ENCODE peak calls at places on chromosome 2, in six cellular contexts. L, W, N, F, G and R are unnamed samples.

GRCh38 chr2:200888719-200889625 is at the start of the genes NIF3L1 and PPIL3:
- DNase-seq in L (peak; percentile 97), W (peak; percentile 99), N (peak; percentile 86), F (peak; percentile 98), G (peak; percentile 96), R (peak; percentile 100)

GRCh38 chr2:159199751-159200465 is 86.6 kb downstream of the WDSUB1 start:
- DNase-seq in L (no peak), W (no peak), N (no peak), F (no peak), G (no peak), R (no peak)

GRCh38 chr2:101748000-101748399 is 50.5 kb downstream of the MAP4K4 start:
- DNase-seq in L (no peak), W (no peak), N (no peak), F (no peak), G (no peak), R (no peak)

GRCh38 chr2:216478151-216478550 is 20.5 kb upstream of the RPL37A start:
- DNase-seq in L (no peak), W (no peak), N (no peak), F (no peak), G (peak; percentile 95), R (peak; percentile 76)

GRCh38 chr2:55148269-55148668 is 83.8 kb downstream of the CLHC1 start:
- DNase-seq in L (no peak), W (no peak), N (no peak), F (no peak), G (peak; percentile 85), R (peak; percentile 35)

GRCh38 chr2:237488901-237489860 is 2.1 kb downstream of the MLPH start:
- DNase-seq in L (no peak), W (no peak), N (peak; percentile 63), F (no peak), G (no peak), R (no peak)

GRCh38 chr2:236257171-236257570 is 7.0 kb downstream of the ASB18 start:
- DNase-seq in L (no peak), W (no peak), N (no peak), F (no peak), G (no peak), R (no peak)

GRCh38 chr2:238137885-238138284 is 583 bp upstream of the KLHL30 start:
- DNase-seq in L (no peak), W (no peak), N (no peak), F (no peak), G (no peak), R (no peak)

GRCh38 chr2:25832897-25833296 is 45.4 kb downstream of the ASXL2 start:
- DNase-seq in L (no peak), W (no peak), N (no peak), F (no peak), G (no peak), R (no peak)

GRCh38 chr2:42795871-42796301 is 3.5 kb upstream of the HAAO start:
- DNase-seq in L (no peak), W (no peak), N (no peak), F (no peak), G (peak; percentile 49), R (no peak)

GRCh38 chr2:21966139-21966538 is 842.4 kb downstream of the TDRD15 start:
- DNase-seq in L (no peak), W (no peak), N (no peak), F (no peak), G (no peak), R (no peak)

GRCh38 chr2:41903746-41904145 is 144.1 kb upstream of the PKDCC start:
- DNase-seq in L (no peak), W (no peak), N (no peak), F (no peak), G (no peak), R (no peak)

GRCh38 chr2:157876771-157877108 is 610 bp upstream of the ACVR1 start:
- DNase-seq in L (no peak), W (no peak), N (no peak), F (no peak), G (no peak), R (no peak)

DNA sequence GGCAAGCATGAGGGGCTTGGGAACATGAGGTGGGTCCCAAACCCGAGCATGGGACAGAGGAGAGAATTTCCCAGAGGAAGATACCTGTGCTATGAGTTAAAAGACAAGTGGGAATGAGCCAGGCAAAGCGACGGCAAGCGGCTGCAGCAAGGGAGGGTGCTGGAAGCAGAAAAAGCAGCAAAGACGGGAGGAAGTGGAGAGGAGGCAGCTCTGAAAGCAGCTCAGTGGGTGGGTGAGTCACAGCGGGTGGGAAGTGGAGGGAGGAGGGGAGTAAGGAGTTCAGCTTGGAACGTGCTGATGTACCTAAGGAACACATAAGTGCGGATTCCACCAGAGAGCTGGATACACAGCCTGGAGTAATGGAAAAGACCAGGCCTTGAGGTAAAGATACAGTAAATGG is 41.4 kb downstream of the THUMPD2 start:
- DNase-seq in L (no peak), W (no peak), N (no peak), F (no peak), G (no peak), R (no peak)
- TF ChIP-seq MYC in L (no peak), W (no peak), N (no peak), F (no peak), G (no peak), R (no peak)

DNA sequence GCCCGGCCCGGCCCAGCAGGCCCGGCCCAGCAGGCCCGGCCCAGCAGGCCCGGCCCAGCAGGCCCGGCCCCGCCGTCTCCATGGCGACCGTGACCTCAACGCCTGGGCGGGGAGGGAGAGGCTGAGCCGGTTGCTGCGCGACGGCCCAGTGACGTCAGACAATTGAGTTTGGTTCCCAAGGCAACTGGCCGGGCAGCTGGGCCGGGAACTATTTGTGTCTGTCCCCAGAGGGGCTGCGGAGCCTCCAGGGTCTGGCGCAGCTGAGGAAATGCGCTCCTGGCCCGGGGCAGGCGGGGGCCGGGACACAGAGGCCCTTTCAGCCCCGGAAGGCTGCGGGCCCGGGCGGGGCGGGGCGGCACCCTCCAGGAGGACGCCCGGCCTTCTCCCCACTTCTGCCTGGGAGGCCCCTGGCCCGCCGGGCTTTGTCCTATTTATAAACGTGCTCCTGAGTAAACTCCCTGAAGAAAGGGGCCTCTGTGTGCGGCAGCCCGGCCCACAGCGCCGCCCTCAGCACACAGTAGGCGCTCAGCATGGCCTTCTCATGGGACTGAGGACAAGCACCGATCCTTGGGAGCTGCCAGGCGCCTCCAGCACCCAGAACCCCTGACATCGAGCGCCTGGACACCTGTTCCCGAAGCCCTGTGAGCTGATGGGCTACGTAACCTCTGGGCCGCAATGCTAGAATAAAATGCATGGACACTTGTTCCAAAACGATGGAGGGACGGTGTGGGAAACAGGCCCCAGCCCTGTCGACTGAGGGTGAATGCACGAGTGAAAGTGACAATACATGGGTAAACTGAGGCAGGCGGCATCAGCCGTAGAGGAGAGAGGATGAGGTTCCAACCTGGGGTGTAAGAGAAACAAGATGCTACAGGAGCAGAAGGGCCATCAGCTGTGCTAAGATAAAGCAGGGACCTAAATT is 12.3 kb downstream of the TEX44 start:
- DNase-seq in L (peak; percentile 83), W (peak; percentile 92), N (peak; percentile 93), F (peak; percentile 91), G (peak; percentile 98), R (peak; percentile 94)
- H3K4me3 ChIP-seq in L (peak overlapping the region; percentile 28), W (peak overlapping the region; percentile 76), N (peak overlapping the region; percentile 47), F (peak overlapping the region; percentile 30), G (no peak overlapping the region), R (peak overlapping the region; percentile 32)

GRCh38 chr2:20822535-20823490 is at the start of gene LDAH:
- DNase-seq in L (peak; percentile 36), W (peak; percentile 91), N (peak; percentile 91), F (peak; percentile 95), G (peak; percentile 87), R (peak; percentile 91)
- TF ChIP-seq POLR2A in L (peak; percentile 87), W (peak; percentile 93), N (peak; percentile 78), F (peak; percentile 88), G (peak; percentile 90), R (peak; percentile 78)

GRCh38 chr2:197873293-197873701 is 68.9 kb downstream of the PLCL1 start:
- DNase-seq in L (no peak), W (no peak), N (no peak), F (peak; percentile 62), G (no peak), R (peak; percentile 10)
- TF ChIP-seq MYC in L (no peak), W (no peak), N (no peak), F (no peak), G (no peak), R (no peak)

DNA sequence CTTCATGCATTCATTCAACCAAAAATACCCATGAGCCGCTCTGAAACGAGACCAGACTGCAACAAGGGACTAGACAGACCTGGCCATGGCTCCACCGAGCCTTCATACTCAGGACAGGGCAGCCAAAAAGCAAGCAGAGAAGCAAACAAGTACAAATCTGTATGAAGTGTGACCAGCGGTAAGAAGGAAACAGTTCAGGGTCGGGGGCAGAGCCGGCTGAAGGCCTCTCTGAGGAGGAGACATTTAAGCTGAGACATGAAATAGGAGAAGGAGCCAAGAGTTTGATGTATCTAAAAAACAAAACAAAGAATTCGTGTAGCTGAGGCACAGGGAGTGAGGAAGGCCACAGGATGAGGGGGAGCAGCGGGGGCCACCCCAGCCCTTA is 21.3 kb upstream of the SLC66A3 start:
- DNase-seq in L (no peak), W (no peak), N (no peak), F (no peak), G (no peak), R (no peak)
- H3K4me3 ChIP-seq in L (no peak overlapping the region), W (peak overlapping the region; percentile 85), N (no peak overlapping the region), F (no peak overlapping the region), G (no peak overlapping the region), R (no peak overlapping the region)